ENCODE peak calls at places on chromosome 20, in eight cellular contexts. O is ovary, Y is fibroblast of mammary gland, F is cardiac muscle cell, C is IMR-90, J is HL-60, T is tibial artery, L is osteoblast. P is an unnamed sample.

GRCh38 chr20:33099842-33100538 is 20.5 kb downstream of the BPIFB4 start:
- DNase-seq in L (no peak), C (no peak), J (no peak), Y (no peak), F (no peak), T (no peak), O (no peak), P (no peak)

GRCh38 chr20:32943490-32944052 is 60.7 kb downstream of the SUN5 start:
- DNase-seq in C (no peak), F (no peak), Y (no peak), T (no peak), L (no peak), O (no peak), J (no peak), P (no peak)

GRCh38 chr20:62860391-62860923 is 1.2 kb downstream of the TCFL5 start:
- DNase-seq in L (peak), F (no peak), C (peak), T (no peak), Y (peak), J (no peak), O (peak), P (no peak)

GRCh38 chr20:20547221-20547875 is 165.1 kb downstream of the RALGAPA2 start:
- DNase-seq in C (peak), F (no peak), J (no peak), T (no peak), O (no peak), Y (peak), L (no peak), P (no peak)

GRCh38 chr20:58942549-58942948 is 38.5 kb upstream of the NELFCD start:
- DNase-seq in O (no peak), L (no peak), T (no peak), Y (no peak), F (no peak), C (peak), J (no peak), P (no peak)

GRCh38 chr20:36311141-36311853 is 5.2 kb downstream of the DLGAP4 start:
- DNase-seq in Y (peak), O (no peak), J (peak), F (no peak), T (no peak), C (no peak), L (peak), P (no peak)

GRCh38 chr20:38043512-38044300 is 10.2 kb downstream of the RPRD1B start:
- DNase-seq in O (no peak), Y (peak), L (peak), F (no peak), T (no peak), C (peak), J (no peak), P (no peak)

GRCh38 chr20:25247100-25247665 is 702 bp upstream of the PYGB start:
- DNase-seq in F (peak), L (peak), Y (peak), C (peak), T (peak), O (peak), J (peak), P (no peak)

GRCh38 chr20:48056218-48056617 is 270.9 kb upstream of the SULF2 start:
- DNase-seq in T (no peak), L (no peak), C (no peak), F (no peak), J (no peak), Y (no peak), O (no peak), P (no peak)

GRCh38 chr20:38186788-38187221 is 21.7 kb upstream of the TGM2 start:
- DNase-seq in Y (no peak), O (no peak), J (no peak), C (peak), T (no peak), F (no peak), L (peak), P (no peak)

GRCh38 chr20:18466574-18466893 is 296 bp downstream of the DZANK1 start:
- DNase-seq in C (no peak), Y (no peak), O (no peak), F (no peak), L (no peak), J (no peak), T (no peak), P (peak)

GRCh38 chr20:59010321-59010994 is 3.4 kb upstream of the CTSZ start:
- DNase-seq in J (no peak), F (no peak), O (no peak), Y (no peak), C (no peak), L (peak), T (no peak), P (no peak)

GRCh38 chr20:60271597-60271996 is 313.4 kb downstream of the CDH26 start:
- DNase-seq in L (no peak), C (peak), O (no peak), F (peak), T (no peak), Y (no peak), J (no peak), P (no peak)

DNA sequence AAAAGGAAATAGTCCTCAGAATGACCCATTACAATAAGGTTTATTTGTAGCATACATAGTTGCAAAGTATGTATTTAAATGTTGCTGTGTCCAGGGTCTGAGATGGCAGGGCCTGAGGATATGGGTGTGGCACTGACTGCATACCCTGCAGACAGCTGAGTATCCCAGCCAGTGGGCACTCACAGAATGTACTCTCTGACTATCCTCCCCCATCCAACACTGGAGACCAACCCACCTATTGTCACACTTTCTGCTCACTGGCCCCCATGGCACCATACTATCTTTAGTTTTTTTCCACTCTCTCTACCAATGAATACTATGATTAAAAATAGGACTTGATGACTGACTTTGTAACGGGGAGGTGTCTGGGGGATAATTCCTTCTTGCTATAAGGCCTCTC is 215.8 kb upstream of the FOXA2 start:
- DNase-seq in T (no peak), Y (no peak), J (no peak), F (no peak), O (no peak), C (no peak), L (no peak), P (no peak)
- H3K4me3 ChIP-seq in T (no peak), Y (no peak), J (no peak), F (no peak), O (no peak), C (no peak), L (no peak), P (no peak)

GRCh38 chr20:8361008-8361652 is 229.1 kb downstream of the PLCB1 start:
- DNase-seq in O (no peak), L (peak), T (no peak), J (no peak), F (no peak), Y (peak), C (peak), P (no peak)
- TF ChIP-seq CTCF in O (no peak), L (no peak), T (no peak), J (no peak), F (peak), Y (peak), C (no peak), P (no peak)

DNA sequence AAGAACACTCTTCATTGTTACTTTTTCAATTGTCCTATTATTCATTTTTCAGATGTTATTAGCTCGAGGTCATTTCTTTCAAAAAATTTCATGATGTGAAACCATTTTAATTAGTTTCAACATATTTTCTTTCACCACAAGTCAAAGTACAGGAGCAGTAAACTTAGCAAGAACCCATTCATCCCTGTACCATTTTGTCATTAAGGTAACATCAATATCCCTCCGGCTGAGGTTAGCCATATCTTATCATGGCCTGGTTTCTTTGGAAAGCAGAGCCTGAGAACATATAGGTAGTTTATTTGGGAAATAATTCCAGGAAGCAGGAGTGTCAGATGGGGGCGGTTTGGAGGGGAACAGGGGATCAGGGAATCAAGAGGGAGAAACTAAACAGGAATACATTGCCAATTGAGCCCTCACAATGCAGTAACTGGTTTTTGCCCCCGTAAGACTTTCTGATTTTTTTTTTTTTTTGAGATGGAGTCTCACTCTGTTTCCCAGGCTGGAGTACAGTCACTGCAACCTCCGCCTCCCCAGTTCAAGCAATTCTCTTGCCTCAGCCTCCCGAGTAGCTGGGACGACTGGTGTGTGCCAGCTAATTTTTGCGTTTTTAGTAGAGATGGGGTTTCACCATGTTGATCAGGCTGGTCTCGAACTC is 83.7 kb downstream of the MKKS start:
- DNase-seq in O (no peak), F (no peak), L (no peak), J (no peak), Y (no peak), C (no peak), T (no peak), P (no peak)
- H3K4me3 ChIP-seq in O (no peak), F (no peak), L (no peak), J (no peak), Y (no peak), C (no peak), T (no peak), P (no peak)

GRCh38 chr20:23245553-23246128 is 105.0 kb upstream of the NXT1 start:
- DNase-seq in F (peak), Y (peak), T (peak), J (peak), L (no peak), O (no peak), C (peak), P (no peak)
- TF ChIP-seq CTCF in F (peak), Y (peak), T (peak), J (peak), L (peak), O (no peak), C (peak), P (peak)

GRCh38 chr20:28562510-28562898 is 2695.0 kb upstream of the DEFB115 start:
- DNase-seq in J (no peak), C (peak), L (peak), T (no peak), O (no peak), Y (peak), F (no peak), P (peak)
- H3K4me3 ChIP-seq in J (no peak), C (no peak), L (peak), T (no peak), O (no peak), Y (no peak), F (no peak), P (no peak)

DNA sequence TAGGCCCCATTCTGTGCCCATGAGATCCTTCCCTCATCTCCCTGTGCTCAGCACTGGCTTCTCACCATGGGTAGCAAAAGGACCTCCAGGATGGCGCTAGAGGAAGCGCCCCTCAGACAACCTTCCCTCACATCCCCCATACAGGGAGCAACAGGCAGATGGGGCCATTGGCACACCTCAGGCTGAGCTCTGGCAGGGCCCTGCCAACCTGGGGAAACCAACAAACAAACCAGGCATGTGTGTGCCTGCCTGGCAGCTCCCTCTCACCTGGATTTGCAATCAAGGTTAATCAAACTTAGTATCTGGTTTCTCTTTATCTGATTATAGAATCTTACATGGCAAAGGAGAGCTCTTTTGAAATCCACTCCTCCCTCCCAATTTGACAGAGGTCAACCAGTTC is 134.9 kb downstream of the SLC23A2 start:
- DNase-seq in T (no peak), F (no peak), C (no peak), L (no peak), J (no peak), O (no peak), Y (no peak), P (no peak)
- TF ChIP-seq CTCF in T (no peak), F (no peak), C (no peak), L (no peak), J (no peak), O (no peak), Y (no peak), P (no peak)

GRCh38 chr20:41004561-41005360 is 23.9 kb upstream of the TOP1 start:
- DNase-seq in C (peak), Y (peak), J (no peak), O (no peak), L (peak), T (peak), F (no peak), P (no peak)
- H3K4me3 ChIP-seq in C (no peak), Y (peak), J (no peak), O (no peak), L (no peak), T (no peak), F (no peak), P (no peak)

P was measured in BJ.